ENCODE peak calls at places on chromosomes 5 and 9, in four cellular contexts. One of them, this sample, is unnamed.

GRCh38 chr5:150448353-150448752 is 1.2 kb downstream of the RPS14 start:
- DNase-seq in HTR-8/SVneo: no peak
- DNase-seq in stimulated activated CD8-positive, alpha-beta memory T cell treated with anti-CD3 and anti-CD28 coated beads, Interleukin-7, amount 100 ng/mL, for 1 hour: no peak
- DNase-seq in SIG-M5: no peak
- DNase-seq in this sample: no peak

GRCh38 chr5:157998021-157998504 is 139.1 kb upstream of the CLINT1 start:
- DNase-seq in HTR-8/SVneo: no peak
- DNase-seq in stimulated activated CD8-positive, alpha-beta memory T cell treated with anti-CD3 and anti-CD28 coated beads, Interleukin-7, amount 100 ng/mL, for 1 hour: no peak
- DNase-seq in SIG-M5: no peak
- DNase-seq in this sample: no peak

GRCh38 chr9:110142868-110143866 is 64.8 kb downstream of the C9orf152 start:
- DNase-seq in HTR-8/SVneo: no peak
- DNase-seq in stimulated activated CD8-positive, alpha-beta memory T cell treated with anti-CD3 and anti-CD28 coated beads, Interleukin-7, amount 100 ng/mL, for 1 hour: no peak
- DNase-seq in SIG-M5: no peak
- DNase-seq in this sample: no peak

GRCh38 chr9:97845763-97846162 is 7.3 kb upstream of the FOXE1 start:
- DNase-seq in HTR-8/SVneo: no peak
- DNase-seq in stimulated activated CD8-positive, alpha-beta memory T cell treated with anti-CD3 and anti-CD28 coated beads, Interleukin-7, amount 100 ng/mL, for 1 hour: no peak
- DNase-seq in SIG-M5: no peak
- DNase-seq in this sample: no peak

GRCh38 chr5:67025437-67025836 is 171.2 kb downstream of the CD180 start:
- DNase-seq in HTR-8/SVneo: no peak
- DNase-seq in stimulated activated CD8-positive, alpha-beta memory T cell treated with anti-CD3 and anti-CD28 coated beads, Interleukin-7, amount 100 ng/mL, for 1 hour: no peak
- DNase-seq in SIG-M5: no peak
- DNase-seq in this sample: no peak

GRCh38 chr5:13985736-13986418 is 41.4 kb upstream of the DNAH5 start:
- DNase-seq in HTR-8/SVneo: peak
- DNase-seq in stimulated activated CD8-positive, alpha-beta memory T cell treated with anti-CD3 and anti-CD28 coated beads, Interleukin-7, amount 100 ng/mL, for 1 hour: no peak
- DNase-seq in SIG-M5: no peak
- DNase-seq in this sample: no peak

GRCh38 chr5:179607449-179607931 is 16.0 kb downstream of the HNRNPH1 start:
- DNase-seq in HTR-8/SVneo: no peak
- DNase-seq in stimulated activated CD8-positive, alpha-beta memory T cell treated with anti-CD3 and anti-CD28 coated beads, Interleukin-7, amount 100 ng/mL, for 1 hour: no peak
- DNase-seq in SIG-M5: no peak
- DNase-seq in this sample: no peak

GRCh38 chr5:68333649-68334549 is 118.3 kb downstream of the PIK3R1 start:
- DNase-seq in HTR-8/SVneo: peak
- DNase-seq in stimulated activated CD8-positive, alpha-beta memory T cell treated with anti-CD3 and anti-CD28 coated beads, Interleukin-7, amount 100 ng/mL, for 1 hour: no peak
- DNase-seq in SIG-M5: no peak
- DNase-seq in this sample: no peak

GRCh38 chr9:27379311-27380236 is 82.6 kb upstream of the EQTN start:
- DNase-seq in HTR-8/SVneo: no peak
- DNase-seq in stimulated activated CD8-positive, alpha-beta memory T cell treated with anti-CD3 and anti-CD28 coated beads, Interleukin-7, amount 100 ng/mL, for 1 hour: no peak
- DNase-seq in SIG-M5: no peak
- DNase-seq in this sample: no peak

GRCh38 chr5:118687671-118688621 is 300.4 kb downstream of the DTWD2 start:
- DNase-seq in HTR-8/SVneo: no peak
- DNase-seq in stimulated activated CD8-positive, alpha-beta memory T cell treated with anti-CD3 and anti-CD28 coated beads, Interleukin-7, amount 100 ng/mL, for 1 hour: no peak
- DNase-seq in SIG-M5: no peak
- DNase-seq in this sample: no peak

GRCh38 chr5:36934740-36935356 is 58.3 kb downstream of the NIPBL start:
- DNase-seq in HTR-8/SVneo: no peak
- DNase-seq in stimulated activated CD8-positive, alpha-beta memory T cell treated with anti-CD3 and anti-CD28 coated beads, Interleukin-7, amount 100 ng/mL, for 1 hour: no peak
- DNase-seq in SIG-M5: no peak
- DNase-seq in this sample: no peak

GRCh38 chr9:93064392-93065124 is 6.1 kb downstream of the SUSD3 start:
- DNase-seq in HTR-8/SVneo: no peak
- DNase-seq in stimulated activated CD8-positive, alpha-beta memory T cell treated with anti-CD3 and anti-CD28 coated beads, Interleukin-7, amount 100 ng/mL, for 1 hour: peak
- DNase-seq in SIG-M5: peak
- DNase-seq in this sample: no peak

GRCh38 chr9:133674091-133674490 is 37.9 kb downstream of the DBH start:
- DNase-seq in HTR-8/SVneo: no peak
- DNase-seq in stimulated activated CD8-positive, alpha-beta memory T cell treated with anti-CD3 and anti-CD28 coated beads, Interleukin-7, amount 100 ng/mL, for 1 hour: no peak
- DNase-seq in SIG-M5: no peak
- DNase-seq in this sample: no peak

GRCh38 chr9:5617749-5618148 is 11.2 kb upstream of the RIC1 start:
- DNase-seq in HTR-8/SVneo: no peak
- DNase-seq in stimulated activated CD8-positive, alpha-beta memory T cell treated with anti-CD3 and anti-CD28 coated beads, Interleukin-7, amount 100 ng/mL, for 1 hour: no peak
- DNase-seq in SIG-M5: peak
- DNase-seq in this sample: no peak

GRCh38 chr5:151171521-151171920 is 13.9 kb upstream of the ANXA6 start:
- DNase-seq in HTR-8/SVneo: no peak
- DNase-seq in stimulated activated CD8-positive, alpha-beta memory T cell treated with anti-CD3 and anti-CD28 coated beads, Interleukin-7, amount 100 ng/mL, for 1 hour: no peak
- DNase-seq in SIG-M5: no peak
- DNase-seq in this sample: no peak

GRCh38 chr5:64746446-64746845 is 22.0 kb downstream of the SREK1IP1 start:
- DNase-seq in HTR-8/SVneo: no peak
- DNase-seq in stimulated activated CD8-positive, alpha-beta memory T cell treated with anti-CD3 and anti-CD28 coated beads, Interleukin-7, amount 100 ng/mL, for 1 hour: no peak
- DNase-seq in SIG-M5: no peak
- DNase-seq in this sample: no peak

GRCh38 chr5:1375871-1376850 is 31.3 kb upstream of the CLPTM1L start:
- DNase-seq in HTR-8/SVneo: no peak
- DNase-seq in stimulated activated CD8-positive, alpha-beta memory T cell treated with anti-CD3 and anti-CD28 coated beads, Interleukin-7, amount 100 ng/mL, for 1 hour: no peak
- DNase-seq in SIG-M5: no peak
- DNase-seq in this sample: no peak

GRCh38 chr9:137029058-137029922 is 1.3 kb upstream of the ABCA2 start:
- DNase-seq in HTR-8/SVneo: peak
- DNase-seq in stimulated activated CD8-positive, alpha-beta memory T cell treated with anti-CD3 and anti-CD28 coated beads, Interleukin-7, amount 100 ng/mL, for 1 hour: peak
- DNase-seq in SIG-M5: no peak
- DNase-seq in this sample: peak

GRCh38 chr5:27855491-27855890 is 817.1 kb upstream of the CDH9 start:
- DNase-seq in HTR-8/SVneo: no peak
- DNase-seq in stimulated activated CD8-positive, alpha-beta memory T cell treated with anti-CD3 and anti-CD28 coated beads, Interleukin-7, amount 100 ng/mL, for 1 hour: no peak
- DNase-seq in SIG-M5: no peak
- DNase-seq in this sample: no peak

This sample was measured in ovary.